ENCODE peak calls at places on chromosomes 11 and 22, in ten cellular contexts. D, Z, R, P, U, K, I, Q, B and E are unnamed samples.

GRCh38 chr11:133801356-133801755 is 44.0 kb downstream of the SPATA19 start:
- DNase-seq in D (no peak), Z (no peak), R (no peak), P (no peak), U (no peak), K (no peak), I (no peak), Q (no peak), B (no peak), E (no peak)

GRCh38 chr11:64745523-64746328 is 1.8 kb upstream of the RASGRP2 start:
- DNase-seq in D (peak; percentile 98), Z (peak; percentile 47), R (no peak), P (no peak), U (peak; percentile 93), K (peak; percentile 73), I (no peak), Q (peak; percentile 58), B (no peak), E (no peak)

GRCh38 chr11:72012897-72013721 is 14.4 kb downstream of the IL18BP start:
- DNase-seq in D (no peak), Z (peak; percentile 1), R (no peak), P (no peak), U (peak; percentile 80), K (no peak), I (no peak), Q (no peak), B (no peak), E (no peak)

GRCh38 chr22:23652286-23652685 is 20.2 kb upstream of the DRICH1 start:
- DNase-seq in D (no peak), Z (no peak), R (no peak), P (no peak), U (no peak), K (no peak), I (no peak), Q (no peak), B (no peak), E (no peak)

GRCh38 chr11:17506942-17507341 is 30.3 kb upstream of the ABCC8 start:
- DNase-seq in D (no peak), Z (no peak), R (no peak), P (no peak), U (no peak), K (no peak), I (no peak), Q (no peak), B (no peak), E (no peak)

GRCh38 chr11:115222218-115222862 is 281.9 kb downstream of the CADM1 start:
- DNase-seq in D (no peak), Z (peak; percentile 3), R (peak; percentile 82), P (peak; percentile 51), U (no peak), K (no peak), I (no peak), Q (no peak), B (peak; percentile 85), E (peak; percentile 46)

GRCh38 chr22:37569009-37569920 is 9.0 kb downstream of the CDC42EP1 start:
- DNase-seq in D (no peak), Z (no peak), R (no peak), P (no peak), U (no peak), K (no peak), I (peak; percentile 77), Q (no peak), B (no peak), E (no peak)

GRCh38 chr22:35862697-35863096 is 145.0 kb downstream of the APOL5 start:
- DNase-seq in D (no peak), Z (no peak), R (no peak), P (no peak), U (no peak), K (no peak), I (no peak), Q (no peak), B (no peak), E (no peak)

GRCh38 chr11:131688056-131688693 is 317.8 kb downstream of the NTM start:
- DNase-seq in D (peak; percentile 15), Z (peak; percentile 59), R (peak; percentile 52), P (peak; percentile 56), U (no peak), K (no peak), I (peak; percentile 68), Q (no peak), B (peak; percentile 18), E (no peak)

GRCh38 chr11:118202599-118203422 is 22.0 kb downstream of the JAML start:
- DNase-seq in D (no peak), Z (no peak), R (no peak), P (no peak), U (no peak), K (peak; percentile 37), I (peak; percentile 49), Q (no peak), B (no peak), E (no peak)

GRCh38 chr11:95699631-95700470 is 89.7 kb downstream of the FAM76B start:
- DNase-seq in D (no peak), Z (no peak), R (no peak), P (no peak), U (no peak), K (no peak), I (no peak), Q (no peak), B (no peak), E (no peak)

GRCh38 chr11:34318111-34319037 is 39.4 kb downstream of the ABTB2 start:
- DNase-seq in D (no peak), Z (no peak), R (no peak), P (peak; percentile 26), U (no peak), K (no peak), I (no peak), Q (no peak), B (no peak), E (no peak)

GRCh38 chr11:88979641-88980040 is 86.1 kb downstream of the GRM5 start:
- DNase-seq in D (no peak), Z (no peak), R (no peak), P (no peak), U (no peak), K (no peak), I (no peak), Q (no peak), B (no peak), E (no peak)

GRCh38 chr22:23563111-23563510 is 17.0 kb downstream of the IGLL1 start:
- DNase-seq in D (no peak), Z (no peak), R (no peak), P (no peak), U (no peak), K (no peak), I (no peak), Q (no peak), B (no peak), E (no peak)